ENCODE peak calls at places on chromosome 20, in four cellular contexts. H is HepG2, M is WTC11, Q is K562. I is an unnamed sample.
A peak's percentile ranks its signal among the peaks of the same experiment; 100 is the strongest.

GRCh38 chr20:58753929-58754551 is 61.4 kb downstream of the NPEPL1 start:
- DNase-seq in Q (no peak), H (no peak), M (no peak), I (no peak)

GRCh38 chr20:54174452-54175175 is 828 bp upstream of the CYP24A1 start:
- DNase-seq in H (peak; percentile 56), Q (no peak), M (no peak), I (no peak)

GRCh38 chr20:54600634-54601033 is 125.2 kb downstream of the DOK5 start:
- DNase-seq in Q (no peak), H (no peak), M (no peak), I (no peak)

GRCh38 chr20:52193886-52194545 is 2.4 kb upstream of the ZFP64 start:
- DNase-seq in Q (no peak), H (no peak), M (no peak), I (no peak)

GRCh38 chr20:14729390-14729789 is 392.0 kb upstream of the FLRT3 start:
- DNase-seq in M (no peak), Q (no peak), H (no peak), I (no peak)

GRCh38 chr20:53444386-53444785 is 149.3 kb downstream of the ZNF217 start:
- DNase-seq in H (no peak), M (no peak), Q (no peak), I (no peak)

GRCh38 chr20:16844406-16844805 is 96.2 kb downstream of the OTOR start:
- DNase-seq in H (no peak), Q (no peak), M (no peak), I (no peak)

GRCh38 chr20:53883098-53883762 is 187.2 kb downstream of the BCAS1 start:
- DNase-seq in Q (no peak), M (no peak), H (no peak), I (no peak)

GRCh38 chr20:51750037-51750769 is 18.0 kb downstream of the ATP9A start:
- DNase-seq in Q (no peak), M (no peak), H (peak; percentile 96), I (no peak)

GRCh38 chr20:20450461-20451027 is 82.6 kb downstream of the INSM1 start:
- DNase-seq in M (no peak), Q (no peak), H (no peak), I (no peak)

GRCh38 chr20:7656662-7657061 is 283.6 kb downstream of the HAO1 start:
- DNase-seq in Q (no peak), H (no peak), M (no peak), I (no peak)

GRCh38 chr20:7654231-7654630 is 286.0 kb downstream of the HAO1 start:
- DNase-seq in M (no peak), Q (no peak), H (no peak), I (no peak)

GRCh38 chr20:7660165-7660564 is 280.1 kb downstream of the HAO1 start:
- DNase-seq in Q (no peak), H (no peak), M (no peak), I (no peak)

DNA sequence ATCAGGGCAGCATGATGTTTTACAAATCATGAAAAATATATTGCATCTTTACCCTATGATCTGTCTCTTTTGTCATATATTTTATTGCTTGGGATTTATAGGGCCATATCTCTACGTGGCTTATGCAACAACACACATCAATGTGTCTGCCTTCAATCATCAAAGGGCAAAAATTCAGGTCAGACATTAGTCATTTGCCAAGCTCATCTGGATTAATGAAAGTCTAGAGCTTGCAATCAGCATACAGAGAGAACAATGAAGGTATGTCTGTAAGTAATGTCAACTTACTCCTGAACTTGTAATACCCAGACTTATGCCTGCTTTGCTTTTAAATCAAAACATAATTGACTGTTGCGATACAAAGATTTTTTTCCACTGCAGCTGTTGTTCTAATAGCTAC is 282.7 kb downstream of the HAO1 start:
- DNase-seq in M (no peak), Q (no peak), H (no peak), I (no peak)
- TF ChIP-seq ELF4 in M (no peak), Q (no peak), H (no peak), I (no peak)

GRCh38 chr20:3277686-3278465 is 38.9 kb upstream of the SLC4A11 start:
- DNase-seq in H (no peak), Q (no peak), M (no peak), I (no peak)

GRCh38 chr20:3273371-3273770 is 34.4 kb upstream of the SLC4A11 start:
- DNase-seq in M (no peak), Q (no peak), H (no peak), I (no peak)

GRCh38 chr20:3276400-3277015 is 37.5 kb upstream of the SLC4A11 start:
- DNase-seq in M (peak; percentile 23), H (peak; percentile 68), Q (peak; percentile 17), I (peak; percentile 44)

GRCh38 chr20:3275966-3276365 is 37.0 kb upstream of the SLC4A11 start:
- DNase-seq in H (no peak), M (no peak), Q (no peak), I (no peak)

GRCh38 chr20:3275064-3275935 is 36.3 kb upstream of the SLC4A11 start:
- DNase-seq in H (no peak), Q (no peak), M (no peak), I (no peak)
- TF ChIP-seq ELF4 in H (no peak), Q (no peak), M (no peak), I (no peak)

GRCh38 chr20:32536861-32537656 is 48.1 kb downstream of the NOL4L start:
- DNase-seq in Q (peak; percentile 76), M (peak; percentile 42), H (no peak), I (peak; percentile 26)

GRCh38 chr20:32535316-32535952 is 49.7 kb downstream of the NOL4L start:
- DNase-seq in H (no peak), Q (no peak), M (no peak), I (no peak)

GRCh38 chr20:32534661-32535240 is 50.4 kb downstream of the NOL4L start:
- DNase-seq in H (no peak), Q (no peak), M (peak; percentile 36), I (no peak)

GRCh38 chr20:32537657-32538525 is 47.2 kb downstream of the NOL4L start:
- DNase-seq in H (no peak), M (peak; percentile 30), Q (peak; percentile 87), I (no peak)

DNA sequence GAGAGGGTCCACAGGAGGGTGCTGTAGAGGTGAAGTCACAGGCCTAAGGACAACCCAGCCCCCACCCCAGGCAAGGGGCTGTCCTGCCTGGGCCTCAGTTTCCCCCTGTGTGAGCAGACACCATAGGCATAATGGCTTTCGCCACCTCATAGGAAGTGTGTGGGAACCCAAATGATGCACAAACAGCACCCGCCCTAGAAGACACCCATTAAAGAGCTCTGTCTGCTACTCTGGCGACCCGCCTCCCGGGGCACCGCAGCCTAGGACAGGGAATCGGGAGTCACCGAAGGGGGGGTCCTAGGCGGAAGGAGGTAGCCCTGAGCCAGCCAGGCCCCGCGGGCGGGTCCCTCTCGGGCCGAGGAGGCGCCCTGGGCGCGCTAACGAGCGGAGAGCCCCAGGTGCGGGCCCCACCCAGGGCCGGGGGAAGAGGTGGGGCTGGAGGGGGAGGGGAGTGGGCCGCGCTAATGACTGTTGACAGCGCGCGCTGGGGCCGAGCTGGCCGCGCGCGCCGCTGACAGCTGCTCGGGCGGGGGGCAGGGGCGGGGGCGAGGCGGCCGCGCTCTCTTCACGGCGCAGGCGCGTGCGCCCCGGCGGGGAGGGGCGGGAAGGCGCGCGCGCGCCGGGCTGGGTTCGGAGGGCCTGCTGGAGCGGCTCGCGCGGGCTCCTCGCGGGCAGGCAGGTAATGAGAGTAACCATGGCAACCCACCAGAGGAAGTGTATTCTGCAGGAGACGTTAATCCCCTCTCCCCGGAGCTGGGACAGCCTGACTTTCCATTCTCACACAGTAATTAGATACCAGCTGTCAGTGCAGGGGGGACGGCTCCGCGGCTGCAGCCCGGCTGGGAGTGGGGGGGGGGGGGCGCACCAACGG is 48.9 kb downstream of the NOL4L start:
- DNase-seq in Q (peak; percentile 96), M (peak; percentile 70), H (peak; percentile 79), I (peak; percentile 87)
- TF ChIP-seq ELF4 in Q (no peak), M (no peak), H (no peak), I (no peak)

GRCh38 chr20:46023148-46023484 is 5.9 kb upstream of the SLC12A5 start:
- DNase-seq in Q (no peak), M (no peak), H (no peak), I (no peak)
- TF ChIP-seq ELF4 in Q (no peak), M (no peak), H (no peak), I (no peak)

I was measured in HEK293T.